ENCODE peak calls at places on chromosomes 13 and 19, in ten cellular contexts. X, E, P, J, D, I, W, C, Y and H are unnamed samples.

GRCh38 chr19:19354007-19354406 is 33.4 kb downstream of the MAU2 start:
- DNase-seq in W (no peak), E (no peak), C (no peak), P (no peak), I (no peak), D (no peak), X (no peak), Y (no peak), J (no peak), H (no peak)

GRCh38 chr19:1945899-1946298 is 4.9 kb downstream of the CSNK1G2 start:
- DNase-seq in P (no peak), E (no peak), W (no peak), I (no peak), D (no peak), C (peak), X (peak), Y (peak), J (peak), H (no peak)

GRCh38 chr19:10963865-10964264 is 3.0 kb downstream of the SMARCA4 start:
- DNase-seq in E (no peak), J (no peak), D (no peak), X (no peak), I (no peak), W (no peak), P (no peak), Y (no peak), C (no peak), H (no peak)

GRCh38 chr19:39297931-39298634 is 1.9 kb downstream of the IFNL1 start:
- DNase-seq in I (no peak), W (no peak), C (peak), Y (no peak), X (no peak), E (peak), J (no peak), D (peak), P (no peak), H (no peak)

GRCh38 chr13:71605744-71606143 is 261.3 kb downstream of the DACH1 start:
- DNase-seq in X (no peak), I (no peak), P (no peak), J (no peak), E (no peak), D (no peak), Y (no peak), C (no peak), W (no peak), H (no peak)

GRCh38 chr19:32357720-32358119 is 12.3 kb downstream of the ZNF507 start:
- DNase-seq in C (no peak), D (no peak), Y (no peak), W (no peak), I (no peak), J (peak), E (no peak), X (no peak), P (no peak), H (no peak)

GRCh38 chr19:38073806-38074685 is 150.0 kb downstream of the DPF1 start:
- DNase-seq in W (no peak), C (no peak), E (no peak), D (no peak), X (peak), I (no peak), Y (no peak), J (no peak), P (no peak), H (no peak)

GRCh38 chr19:46639356-46640061 is 3.5 kb upstream of the GNG8 start:
- DNase-seq in Y (peak), W (no peak), I (no peak), J (peak), C (peak), D (no peak), E (no peak), X (no peak), P (no peak), H (peak)

GRCh38 chr19:10514211-10515145 is 2.8 kb downstream of the S1PR5 start:
- DNase-seq in E (no peak), J (no peak), I (no peak), D (no peak), Y (no peak), W (no peak), C (peak), P (no peak), X (no peak), H (no peak)

GRCh38 chr13:26628706-26629105 is 71.2 kb downstream of the WASF3 start:
- DNase-seq in J (peak), E (no peak), I (peak), X (no peak), Y (peak), W (no peak), D (no peak), C (no peak), P (no peak), H (no peak)

GRCh38 chr13:50531917-50532899 is 311.3 kb downstream of the DLEU7 start:
- DNase-seq in J (peak), P (peak), E (no peak), Y (no peak), I (no peak), C (no peak), X (no peak), D (no peak), W (no peak), H (no peak)

GRCh38 chr13:65378943-65379519 is 1851.1 kb downstream of the PCDH9 start:
- DNase-seq in E (no peak), I (no peak), X (no peak), P (no peak), Y (no peak), J (peak), W (no peak), D (no peak), C (no peak), H (no peak)

GRCh38 chr13:46896346-46897138 is at the start of gene HTR2A:
- DNase-seq in W (no peak), I (no peak), D (peak), J (peak), Y (peak), E (peak), C (peak), X (peak), P (no peak), H (no peak)

GRCh38 chr13:85610024-85610423 is 189.2 kb downstream of the SLITRK6 start:
- DNase-seq in D (no peak), E (no peak), Y (no peak), X (no peak), C (no peak), I (no peak), P (no peak), W (no peak), J (no peak), H (no peak)

GRCh38 chr19:34732548-34733255 is 1.3 kb upstream of the ZNF181 start:
- DNase-seq in Y (no peak), W (no peak), C (no peak), E (no peak), P (no peak), J (no peak), I (no peak), X (no peak), D (no peak), H (no peak)

GRCh38 chr13:40985596-40986327 is 33.4 kb downstream of the ELF1 start:
- DNase-seq in C (no peak), I (no peak), J (no peak), E (no peak), P (no peak), W (no peak), D (no peak), X (no peak), Y (no peak), H (no peak)

GRCh38 chr13:95298971-95299627 is 2.2 kb downstream of the ABCC4 start:
- DNase-seq in I (no peak), C (no peak), D (no peak), P (peak), X (no peak), J (peak), W (no peak), Y (no peak), E (no peak), H (no peak)

GRCh38 chr13:58324130-58324529 is 692.6 kb downstream of the PCDH17 start:
- DNase-seq in I (no peak), D (no peak), J (no peak), P (no peak), Y (no peak), X (no peak), E (no peak), C (no peak), W (no peak), H (no peak)

GRCh38 chr13:22948421-22948820 is 232.4 kb upstream of the SGCG start:
- DNase-seq in W (no peak), D (no peak), C (no peak), P (no peak), Y (no peak), I (no peak), X (no peak), J (no peak), E (no peak), H (no peak)

GRCh38 chr19:45677351-45678230 is 9.6 kb downstream of the GIPR start:
- DNase-seq in E (peak), J (peak), X (peak), C (peak), Y (peak), D (peak), P (peak), W (no peak), I (no peak), H (no peak)

GRCh38 chr13:84844473-84844872 is 954.7 kb downstream of the SLITRK6 start:
- DNase-seq in D (no peak), W (no peak), E (no peak), P (peak), X (no peak), C (no peak), I (no peak), J (no peak), Y (no peak), H (no peak)

GRCh38 chr13:27339299-27339698 is 68.7 kb downstream of the RASL11A start:
- DNase-seq in D (peak), W (no peak), E (no peak), P (no peak), C (no peak), I (no peak), Y (peak), J (peak), X (no peak), H (no peak)

GRCh38 chr19:40228371-40228770 is 1.9 kb upstream of the CCNP start:
- DNase-seq in J (no peak), X (no peak), I (no peak), D (no peak), E (no peak), C (no peak), W (no peak), P (no peak), Y (no peak), H (no peak)

GRCh38 chr13:46607768-46608553 is 55.0 kb downstream of the LRCH1 start:
- DNase-seq in W (no peak), E (no peak), D (no peak), J (no peak), Y (no peak), X (no peak), P (no peak), I (no peak), C (no peak), H (no peak)

GRCh38 chr19:32988724-32989123 is 16.7 kb downstream of the FAAP24 start:
- DNase-seq in D (no peak), W (no peak), C (no peak), J (no peak), E (no peak), P (no peak), Y (no peak), X (no peak), I (no peak), H (no peak)

GRCh38 chr13:98447881-98448641 is 128.8 kb downstream of the STK24 start:
- DNase-seq in Y (peak), I (no peak), J (peak), E (peak), W (no peak), C (no peak), P (no peak), X (peak), D (peak), H (no peak)

GRCh38 chr19:18344546-18344945 is 4.1 kb downstream of the PGPEP1 start:
- DNase-seq in X (no peak), I (no peak), D (no peak), P (no peak), Y (no peak), E (no peak), W (no peak), C (no peak), J (no peak), H (no peak)

GRCh38 chr19:590750-591098 is 1.0 kb downstream of the HCN2 start:
- DNase-seq in I (no peak), X (no peak), C (peak), E (no peak), P (no peak), D (no peak), Y (no peak), W (no peak), J (no peak), H (no peak)

GRCh38 chr19:2083174-2083854 is 12.8 kb downstream of the MOB3A start:
- DNase-seq in W (no peak), E (peak), C (peak), D (peak), P (no peak), X (no peak), J (no peak), I (no peak), Y (no peak), H (no peak)

GRCh38 chr13:48486836-48487235 is 46.0 kb downstream of the RCBTB2 start:
- DNase-seq in P (no peak), X (no peak), D (no peak), Y (no peak), C (no peak), J (no peak), I (no peak), W (no peak), E (no peak), H (no peak)

GRCh38 chr13:48487968-48488367 is 44.9 kb downstream of the RCBTB2 start:
- DNase-seq in I (no peak), C (no peak), P (no peak), X (no peak), J (no peak), Y (no peak), W (no peak), D (no peak), E (no peak), H (no peak)

GRCh38 chr13:48489666-48490065 is 43.2 kb downstream of the RCBTB2 start:
- DNase-seq in W (no peak), J (peak), I (no peak), P (no peak), Y (no peak), X (no peak), D (no peak), E (no peak), C (no peak), H (no peak)

GRCh38 chr13:48490241-48490640 is 42.6 kb downstream of the RCBTB2 start:
- DNase-seq in E (no peak), P (no peak), W (no peak), Y (no peak), I (no peak), C (no peak), X (no peak), D (no peak), J (no peak), H (no peak)

GRCh38 chr13:48489003-48489402 is 43.9 kb downstream of the RCBTB2 start:
- DNase-seq in E (no peak), J (no peak), W (no peak), C (no peak), X (no peak), P (no peak), I (no peak), Y (no peak), D (no peak), H (no peak)
- H3K4me3 ChIP-seq in E (no peak), J (no peak), W (no peak), C (no peak), X (no peak), P (no peak), I (no peak), Y (no peak), D (no peak), H (no peak)

DNA sequence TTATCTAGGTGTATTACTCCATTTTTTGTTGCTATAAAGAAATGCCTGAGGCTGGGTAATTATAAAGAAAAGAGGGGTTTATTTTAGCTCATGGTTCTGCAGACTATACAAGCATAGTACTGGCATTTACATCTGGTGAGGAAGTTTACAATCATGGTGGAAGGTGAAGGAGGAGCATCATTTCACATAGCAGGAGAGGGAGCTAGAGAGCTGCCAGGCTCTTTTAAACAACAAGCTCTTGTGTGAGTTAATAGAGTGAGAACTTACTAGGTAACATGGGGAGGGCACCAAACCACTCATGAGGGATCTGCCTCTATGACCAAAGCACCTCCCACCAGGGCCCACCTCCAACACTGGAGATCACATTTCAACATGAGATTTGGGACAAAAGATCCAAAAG is 221.7 kb upstream of the GPC6 start:
- DNase-seq in C (no peak), W (no peak), P (no peak), X (no peak), I (peak), D (no peak), E (no peak), Y (no peak), J (peak), H (no peak)
- TF ChIP-seq CTCF in C (no peak), W (peak), P (no peak), X (no peak), I (peak), D (no peak), E (no peak), Y (no peak), J (peak), H (no peak)

GRCh38 chr19:8208119-8208709 is 956 bp upstream of the CERS4 start:
- DNase-seq in Y (peak), P (no peak), W (no peak), C (no peak), X (peak), D (no peak), J (no peak), I (no peak), E (no peak), H (no peak)
- H3K4me3 ChIP-seq in Y (peak), P (peak), W (peak), C (peak), X (peak), D (peak), J (no peak), I (no peak), E (peak), H (peak)

GRCh38 chr13:109780880-109781383 is 5.5 kb downstream of the IRS2 start:
- DNase-seq in J (no peak), C (no peak), Y (no peak), P (no peak), E (peak), D (no peak), W (no peak), X (no peak), I (no peak), H (no peak)

GRCh38 chr13:109779876-109780516 is 6.4 kb downstream of the IRS2 start:
- DNase-seq in W (no peak), Y (no peak), X (no peak), I (no peak), C (no peak), E (no peak), P (no peak), J (no peak), D (no peak), H (no peak)

GRCh38 chr13:109782823-109783411 is 3.5 kb downstream of the IRS2 start:
- DNase-seq in J (no peak), Y (no peak), X (no peak), W (no peak), D (no peak), C (peak), I (no peak), E (no peak), P (no peak), H (no peak)

GRCh38 chr13:109782066-109782822 is 4.1 kb downstream of the IRS2 start:
- DNase-seq in D (no peak), C (peak), W (no peak), I (no peak), Y (no peak), X (no peak), J (no peak), P (no peak), E (peak), H (no peak)

DNA sequence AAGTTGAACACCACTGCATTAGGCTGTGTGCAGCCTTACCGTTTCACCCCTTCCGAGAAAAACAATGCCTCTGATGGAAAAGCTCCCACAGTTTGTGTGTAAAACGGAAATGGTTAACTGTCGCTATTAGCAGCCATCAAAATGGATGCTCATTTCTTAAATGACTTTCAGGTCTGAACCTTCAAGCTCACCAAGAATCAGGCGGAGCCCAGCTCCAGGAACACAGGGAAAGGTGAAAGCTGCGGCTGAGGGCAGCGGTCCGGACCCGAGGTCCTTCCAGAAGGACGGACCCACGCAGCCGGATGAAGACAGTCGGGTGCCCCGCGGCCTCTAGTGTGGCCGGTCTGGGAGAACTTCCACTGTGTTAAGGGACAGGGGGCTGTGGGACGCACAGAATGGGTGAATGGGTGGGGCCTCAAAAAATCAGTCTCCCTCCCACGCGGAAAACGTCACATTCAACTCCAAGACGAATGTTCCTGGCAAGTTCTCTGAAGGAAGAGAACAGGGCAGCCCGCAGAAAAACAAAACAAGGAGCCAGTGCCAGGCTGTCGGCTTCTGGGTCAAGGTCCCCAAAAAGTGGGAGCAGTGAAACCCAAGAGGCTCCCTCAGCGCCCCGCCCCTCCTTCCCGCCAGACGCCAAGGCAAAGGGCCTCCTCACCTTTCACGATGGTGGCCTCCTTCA is 4.9 kb downstream of the IRS2 start:
- DNase-seq in J (peak), W (no peak), E (peak), C (peak), I (no peak), P (no peak), D (no peak), Y (peak), X (no peak), H (no peak)
- TF ChIP-seq CTCF in J (no peak), W (no peak), E (no peak), C (no peak), I (no peak), P (no peak), D (no peak), Y (no peak), X (no peak), H (no peak)

DNA sequence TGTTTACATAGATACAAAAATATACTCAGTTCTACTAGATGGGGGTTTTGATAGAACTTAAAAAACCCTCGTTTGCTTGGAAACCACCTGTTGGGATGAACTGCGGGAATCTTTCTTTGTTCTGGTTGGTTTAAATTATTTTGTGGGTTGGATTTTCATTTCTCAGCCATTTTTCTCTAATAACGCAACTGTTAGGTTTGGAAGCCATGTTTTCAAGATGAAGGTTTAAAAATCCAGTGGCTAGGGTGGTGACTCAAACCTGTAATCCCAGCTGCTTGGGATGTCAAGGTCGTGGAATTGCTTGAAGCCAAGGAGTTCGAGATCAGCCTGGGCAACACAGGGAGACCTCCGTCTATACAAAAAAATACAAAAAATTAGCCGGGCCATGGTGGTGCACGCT is 1.6 kb downstream of the URI1 start:
- DNase-seq in W (no peak), E (no peak), P (no peak), X (no peak), I (no peak), J (peak), Y (no peak), C (no peak), D (no peak), H (no peak)
- H3K4me3 ChIP-seq in W (peak), E (peak), P (peak), X (peak), I (peak), J (peak), Y (no peak), C (peak), D (no peak), H (no peak)

GRCh38 chr13:44221657-44222056 is 152.0 kb upstream of the SERP2 start:
- DNase-seq in I (no peak), Y (no peak), X (no peak), W (no peak), D (no peak), E (no peak), J (no peak), C (no peak), P (no peak), H (no peak)
- TF ChIP-seq CTCF in I (no peak), Y (no peak), X (no peak), W (no peak), D (no peak), E (no peak), J (no peak), C (no peak), P (no peak), H (no peak)

GRCh38 chr13:60612593-60612992 is 215.6 kb downstream of the TDRD3 start:
- DNase-seq in E (no peak), I (no peak), J (no peak), D (no peak), X (no peak), C (no peak), P (no peak), W (no peak), Y (no peak), H (no peak)
- H3K4me3 ChIP-seq in E (no peak), I (no peak), J (no peak), D (no peak), X (no peak), C (no peak), P (no peak), W (no peak), Y (no peak), H (no peak)